ENCODE peak calls at places on chromosomes 5 and 9, in nine cellular contexts. K is WERI-Rb-1, J is T1000, T is colonic mucosa, I is COR-L47, M is A673, N is sciatic nerve, D is lower leg skin, U is heart left ventricle. X is an unnamed sample.

GRCh38 chr9:84671651-84672467 is 2.3 kb downstream of the NTRK2 start:
- DNase-seq in K (no peak), J (no peak), T (no peak), I (no peak), M (no peak), N (no peak), D (no peak), U (no peak), X (no peak)

GRCh38 chr5:141654298-141654697 is 3.1 kb upstream of the FCHSD1 start:
- DNase-seq in K (no peak), J (peak), T (no peak), I (no peak), M (no peak), N (no peak), D (no peak), U (no peak), X (no peak)

GRCh38 chr9:133802256-133802655 is 64.1 kb upstream of the SARDH start:
- DNase-seq in K (no peak), J (no peak), T (no peak), I (no peak), M (no peak), N (no peak), D (no peak), U (no peak), X (no peak)

GRCh38 chr5:116492016-116492623 is 82.5 kb downstream of the SEMA6A start:
- DNase-seq in K (no peak), J (no peak), T (no peak), I (no peak), M (peak), N (no peak), D (no peak), U (no peak), X (no peak)

GRCh38 chr5:17379188-17379951 is 118.7 kb upstream of the TAF11L2 start:
- DNase-seq in K (peak), J (no peak), T (no peak), I (peak), M (peak), N (no peak), D (no peak), U (no peak), X (peak)

GRCh38 chr9:105401651-105402050 is 46.2 kb upstream of the FSD1L start:
- DNase-seq in K (peak), J (no peak), T (no peak), I (peak), M (peak), N (no peak), D (no peak), U (no peak), X (peak)

GRCh38 chr5:67494186-67494842 is 297.7 kb upstream of the CD180 start:
- DNase-seq in K (no peak), J (no peak), T (no peak), I (no peak), M (no peak), N (peak), D (no peak), U (no peak), X (no peak)

GRCh38 chr9:106816524-106816923 is 46.4 kb upstream of the ZNF462 start:
- DNase-seq in K (no peak), J (no peak), T (no peak), I (no peak), M (no peak), N (no peak), D (no peak), U (no peak), X (no peak)

GRCh38 chr9:81534138-81534865 is 155.0 kb downstream of the TLE1 start:
- DNase-seq in K (no peak), J (no peak), T (no peak), I (no peak), M (no peak), N (no peak), D (no peak), U (no peak), X (no peak)

GRCh38 chr5:159883522-159883950 is 32.7 kb upstream of the ADRA1B start:
- DNase-seq in K (no peak), J (no peak), T (no peak), I (no peak), M (no peak), N (no peak), D (no peak), U (no peak), X (no peak)

GRCh38 chr9:127358023-127358535 is 38.9 kb upstream of the SLC2A8 start:
- DNase-seq in K (no peak), J (no peak), T (no peak), I (no peak), M (no peak), N (no peak), D (no peak), U (no peak), X (no peak)

GRCh38 chr9:34546102-34546833 is 23.5 kb upstream of the ENHO start:
- DNase-seq in K (no peak), J (no peak), T (no peak), I (no peak), M (no peak), N (no peak), D (peak), U (no peak), X (no peak)

GRCh38 chr9:16930578-16930977 is 60.1 kb upstream of the BNC2 start:
- DNase-seq in K (no peak), J (no peak), T (no peak), I (no peak), M (no peak), N (no peak), D (no peak), U (no peak), X (no peak)

GRCh38 chr5:32096891-32097592 is 77.1 kb downstream of the GOLPH3 start:
- DNase-seq in K (peak), J (no peak), T (no peak), I (no peak), M (peak), N (no peak), D (peak), U (no peak), X (peak)

GRCh38 chr5:67176931-67177330 is 19.7 kb downstream of the CD180 start:
- DNase-seq in K (no peak), J (no peak), T (no peak), I (no peak), M (no peak), N (no peak), D (no peak), U (no peak), X (no peak)

GRCh38 chr5:147509710-147510651 is at the start of gene DPYSL3:
- DNase-seq in K (peak), J (peak), T (peak), I (peak), M (peak), N (peak), D (peak), U (peak), X (peak)

GRCh38 chr9:13750639-13751038 is 471.1 kb upstream of the MPDZ start:
- DNase-seq in K (peak), J (no peak), T (no peak), I (no peak), M (no peak), N (no peak), D (no peak), U (no peak), X (peak)

GRCh38 chr5:159456722-159457462 is 126.6 kb upstream of the IL12B start:
- DNase-seq in K (no peak), J (no peak), T (no peak), I (no peak), M (no peak), N (no peak), D (no peak), U (no peak), X (no peak)

GRCh38 chr5:172564187-172564586 is 76.9 kb upstream of the NEURL1B start:
- DNase-seq in K (no peak), J (no peak), T (peak), I (peak), M (no peak), N (no peak), D (no peak), U (no peak), X (peak)

GRCh38 chr5:161988069-161988468 is 79.5 kb upstream of the GABRG2 start:
- DNase-seq in K (no peak), J (no peak), T (no peak), I (no peak), M (no peak), N (no peak), D (no peak), U (no peak), X (no peak)

GRCh38 chr5:7868427-7868772 is 431 bp downstream of the FASTKD3 start:
- DNase-seq in K (no peak), J (no peak), T (no peak), I (no peak), M (no peak), N (no peak), D (no peak), U (no peak), X (peak)

GRCh38 chr9:99118782-99119466 is 14.0 kb downstream of the TGFBR1 start:
- DNase-seq in K (no peak), J (no peak), T (no peak), I (no peak), M (no peak), N (no peak), D (no peak), U (no peak), X (no peak)

GRCh38 chr5:132429451-132430440 is 60.2 kb downstream of the SLC22A5 start:
- DNase-seq in K (no peak), J (no peak), T (no peak), I (no peak), M (no peak), N (no peak), D (peak), U (no peak), X (no peak)

GRCh38 chr5:147782053-147783028 is at the start of gene JAKMIP2:
- DNase-seq in K (peak), J (peak), T (peak), I (peak), M (peak), N (peak), D (peak), U (peak), X (peak)

GRCh38 chr9:5389109-5389732 is 48.5 kb downstream of the PLGRKT start:
- DNase-seq in K (no peak), J (peak), T (no peak), I (no peak), M (peak), N (no peak), D (no peak), U (no peak), X (no peak)

GRCh38 chr5:110159202-110159601 is 469.5 kb downstream of the MAN2A1 start:
- DNase-seq in K (no peak), J (no peak), T (no peak), I (no peak), M (no peak), N (no peak), D (no peak), U (no peak), X (no peak)

GRCh38 chr5:42057254-42057690 is 132.2 kb downstream of the FBXO4 start:
- DNase-seq in K (peak), J (no peak), T (peak), I (peak), M (peak), N (no peak), D (peak), U (no peak), X (peak)

GRCh38 chr5:91556-92263 is at the start of gene PLEKHG4B:
- DNase-seq in K (peak), J (no peak), T (no peak), I (peak), M (peak), N (no peak), D (peak), U (no peak), X (peak)

GRCh38 chr5:135371738-135372232 is 27.2 kb downstream of the MACROH2A1 start:
- DNase-seq in K (no peak), J (no peak), T (no peak), I (no peak), M (no peak), N (no peak), D (peak), U (no peak), X (no peak)

GRCh38 chr5:112787896-112788295 is 50.2 kb downstream of the APC start:
- DNase-seq in K (no peak), J (no peak), T (no peak), I (no peak), M (no peak), N (no peak), D (no peak), U (no peak), X (no peak)

GRCh38 chr5:151388960-151389359 is 41.6 kb upstream of the SLC36A2 start:
- DNase-seq in K (no peak), J (no peak), T (no peak), I (no peak), M (no peak), N (no peak), D (no peak), U (no peak), X (no peak)

GRCh38 chr5:19322716-19323485 is 665.1 kb downstream of the CDH18 start:
- DNase-seq in K (peak), J (no peak), T (no peak), I (no peak), M (no peak), N (no peak), D (no peak), U (no peak), X (no peak)

GRCh38 chr5:115324021-115324420 is 27.6 kb upstream of the CCDC112 start:
- DNase-seq in K (no peak), J (no peak), T (no peak), I (no peak), M (no peak), N (no peak), D (no peak), U (no peak), X (no peak)

GRCh38 chr9:117224676-117225075 is 190.2 kb downstream of the ASTN2 start:
- DNase-seq in K (peak), J (no peak), T (no peak), I (no peak), M (no peak), N (no peak), D (no peak), U (no peak), X (peak)

X was measured in NCI-H524.